ENCODE peak calls at places on chromosomes 1 and 21, in eight cellular contexts. One of them, this sample, is unnamed.

GRCh38 chr1:202505356-202505755 is 156.9 kb downstream of the PPP1R12B start:
- DNase-seq in heart left ventricle: no peak
- DNase-seq in IMR-90: peak; percentile 85
- DNase-seq in right lobe of liver: no peak
- DNase-seq in body of pancreas: no peak
- DNase-seq in upper lobe of right lung: no peak
- DNase-seq in endodermal cell: no peak
- DNase-seq in lung: no peak
- DNase-seq in this sample: no peak

GRCh38 chr1:40665335-40666171 is at the start of gene RIMS3:
- DNase-seq in heart left ventricle: peak; percentile 80
- DNase-seq in IMR-90: peak; percentile 8
- DNase-seq in right lobe of liver: peak; percentile 89
- DNase-seq in body of pancreas: peak; percentile 79
- DNase-seq in upper lobe of right lung: peak; percentile 91
- DNase-seq in endodermal cell: peak; percentile 97
- DNase-seq in lung: peak; percentile 80
- DNase-seq in this sample: peak; percentile 93

GRCh38 chr21:29258626-29259335 is 39.9 kb upstream of the BACH1 start:
- DNase-seq in heart left ventricle: no peak
- DNase-seq in IMR-90: peak; percentile 89
- DNase-seq in right lobe of liver: no peak
- DNase-seq in body of pancreas: peak; percentile 17
- DNase-seq in upper lobe of right lung: no peak
- DNase-seq in endodermal cell: no peak
- DNase-seq in lung: no peak
- DNase-seq in this sample: no peak

GRCh38 chr21:45545691-45546531 is 3.7 kb upstream of the SLC19A1 start:
- DNase-seq in heart left ventricle: peak; percentile 13
- DNase-seq in IMR-90: no peak
- DNase-seq in right lobe of liver: no peak
- DNase-seq in body of pancreas: no peak
- DNase-seq in upper lobe of right lung: peak; percentile 57
- DNase-seq in endodermal cell: peak; percentile 33
- DNase-seq in lung: no peak
- DNase-seq in this sample: peak; percentile 71

GRCh38 chr1:94676686-94677085 is 135.1 kb upstream of the F3 start:
- DNase-seq in heart left ventricle: no peak
- DNase-seq in IMR-90: no peak
- DNase-seq in right lobe of liver: no peak
- DNase-seq in body of pancreas: peak; percentile 44
- DNase-seq in upper lobe of right lung: no peak
- DNase-seq in endodermal cell: peak; percentile 29
- DNase-seq in lung: no peak
- DNase-seq in this sample: no peak

GRCh38 chr1:115123116-115123515 is 33.8 kb upstream of the TSPAN2 start:
- DNase-seq in heart left ventricle: no peak
- DNase-seq in IMR-90: peak; percentile 51
- DNase-seq in right lobe of liver: no peak
- DNase-seq in body of pancreas: no peak
- DNase-seq in upper lobe of right lung: no peak
- DNase-seq in endodermal cell: no peak
- DNase-seq in lung: no peak
- DNase-seq in this sample: no peak

GRCh38 chr1:245516178-245516829 is 361.5 kb downstream of the KIF26B start:
- DNase-seq in heart left ventricle: no peak
- DNase-seq in IMR-90: peak; percentile 67
- DNase-seq in right lobe of liver: no peak
- DNase-seq in body of pancreas: no peak
- DNase-seq in upper lobe of right lung: no peak
- DNase-seq in endodermal cell: no peak
- DNase-seq in lung: no peak
- DNase-seq in this sample: no peak

GRCh38 chr1:50423670-50424000 is 392 bp upstream of the DMRTA2 start:
- DNase-seq in heart left ventricle: no peak
- DNase-seq in IMR-90: no peak
- DNase-seq in right lobe of liver: no peak
- DNase-seq in body of pancreas: no peak
- DNase-seq in upper lobe of right lung: no peak
- DNase-seq in endodermal cell: no peak
- DNase-seq in lung: no peak
- DNase-seq in this sample: no peak

GRCh38 chr1:152752225-152752624 is 5.6 kb upstream of the KPRP start:
- DNase-seq in heart left ventricle: no peak
- DNase-seq in IMR-90: peak; percentile 70
- DNase-seq in right lobe of liver: no peak
- DNase-seq in body of pancreas: no peak
- DNase-seq in upper lobe of right lung: no peak
- DNase-seq in endodermal cell: no peak
- DNase-seq in lung: no peak
- DNase-seq in this sample: no peak

GRCh38 chr1:244801246-244801645 is 34.2 kb upstream of the COX20 start:
- DNase-seq in heart left ventricle: no peak
- DNase-seq in IMR-90: peak; percentile 13
- DNase-seq in right lobe of liver: no peak
- DNase-seq in body of pancreas: peak; percentile 36
- DNase-seq in upper lobe of right lung: no peak
- DNase-seq in endodermal cell: peak; percentile 59
- DNase-seq in lung: peak; percentile 29
- DNase-seq in this sample: no peak

GRCh38 chr1:66927528-66927927 is 2.7 kb downstream of the MIER1 start:
- DNase-seq in heart left ventricle: no peak
- DNase-seq in IMR-90: no peak
- DNase-seq in right lobe of liver: no peak
- DNase-seq in body of pancreas: no peak
- DNase-seq in upper lobe of right lung: no peak
- DNase-seq in endodermal cell: no peak
- DNase-seq in lung: no peak
- DNase-seq in this sample: no peak

GRCh38 chr1:154943649-154944421 is 7.3 kb upstream of the PMVK start:
- DNase-seq in heart left ventricle: no peak
- DNase-seq in IMR-90: peak; percentile 12
- DNase-seq in right lobe of liver: no peak
- DNase-seq in body of pancreas: no peak
- DNase-seq in upper lobe of right lung: no peak
- DNase-seq in endodermal cell: peak; percentile 84
- DNase-seq in lung: no peak
- DNase-seq in this sample: no peak

GRCh38 chr1:172893146-172893841 is 157.4 kb downstream of the TNFSF18 start:
- DNase-seq in heart left ventricle: peak; percentile 42
- DNase-seq in IMR-90: no peak
- DNase-seq in right lobe of liver: no peak
- DNase-seq in body of pancreas: no peak
- DNase-seq in upper lobe of right lung: no peak
- DNase-seq in endodermal cell: no peak
- DNase-seq in lung: no peak
- DNase-seq in this sample: peak; percentile 43

GRCh38 chr21:30434033-30434631 is 4.1 kb downstream of the KRTAP13-4 start:
- DNase-seq in heart left ventricle: no peak
- DNase-seq in IMR-90: no peak
- DNase-seq in right lobe of liver: no peak
- DNase-seq in body of pancreas: peak; percentile 32
- DNase-seq in upper lobe of right lung: no peak
- DNase-seq in endodermal cell: peak; percentile 88
- DNase-seq in lung: no peak
- DNase-seq in this sample: no peak

GRCh38 chr1:113247355-113247754 is 143.0 kb upstream of the MAGI3 start:
- DNase-seq in heart left ventricle: no peak
- DNase-seq in IMR-90: no peak
- DNase-seq in right lobe of liver: no peak
- DNase-seq in body of pancreas: peak; percentile 72
- DNase-seq in upper lobe of right lung: no peak
- DNase-seq in endodermal cell: no peak
- DNase-seq in lung: no peak
- DNase-seq in this sample: no peak

GRCh38 chr1:203628185-203628996 is 1.8 kb downstream of the ATP2B4 start:
- DNase-seq in heart left ventricle: no peak
- DNase-seq in IMR-90: peak; percentile 56
- DNase-seq in right lobe of liver: peak; percentile 63
- DNase-seq in body of pancreas: peak; percentile 34
- DNase-seq in upper lobe of right lung: peak; percentile 81
- DNase-seq in endodermal cell: peak; percentile 96
- DNase-seq in lung: peak; percentile 58
- DNase-seq in this sample: peak; percentile 83

GRCh38 chr1:50969611-50970507 is at the start of gene CDKN2C:
- DNase-seq in heart left ventricle: peak; percentile 80
- DNase-seq in IMR-90: peak; percentile 86
- DNase-seq in right lobe of liver: peak; percentile 86
- DNase-seq in body of pancreas: peak; percentile 69
- DNase-seq in upper lobe of right lung: peak; percentile 76
- DNase-seq in endodermal cell: peak; percentile 83
- DNase-seq in lung: peak; percentile 65
- DNase-seq in this sample: peak; percentile 82

GRCh38 chr1:68495968-68496679 is 758 bp downstream of the DEPDC1 start:
- DNase-seq in heart left ventricle: no peak
- DNase-seq in IMR-90: no peak
- DNase-seq in right lobe of liver: no peak
- DNase-seq in body of pancreas: no peak
- DNase-seq in upper lobe of right lung: no peak
- DNase-seq in endodermal cell: no peak
- DNase-seq in lung: no peak
- DNase-seq in this sample: no peak

GRCh38 chr1:15122331-15122730 is 31.2 kb upstream of the TMEM51 start:
- DNase-seq in heart left ventricle: no peak
- DNase-seq in IMR-90: no peak
- DNase-seq in right lobe of liver: no peak
- DNase-seq in body of pancreas: no peak
- DNase-seq in upper lobe of right lung: no peak
- DNase-seq in endodermal cell: no peak
- DNase-seq in lung: no peak
- DNase-seq in this sample: no peak

GRCh38 chr1:208600456-208600855 is 356.3 kb upstream of the PLXNA2 start:
- DNase-seq in heart left ventricle: no peak
- DNase-seq in IMR-90: no peak
- DNase-seq in right lobe of liver: no peak
- DNase-seq in body of pancreas: no peak
- DNase-seq in upper lobe of right lung: no peak
- DNase-seq in endodermal cell: peak; percentile 65
- DNase-seq in lung: no peak
- DNase-seq in this sample: no peak

GRCh38 chr1:48498096-48498791 is 26.2 kb upstream of the SPATA6 start:
- DNase-seq in heart left ventricle: peak; percentile 81
- DNase-seq in IMR-90: peak; percentile 70
- DNase-seq in right lobe of liver: peak; percentile 81
- DNase-seq in body of pancreas: peak; percentile 81
- DNase-seq in upper lobe of right lung: peak; percentile 88
- DNase-seq in endodermal cell: peak; percentile 97
- DNase-seq in lung: peak; percentile 79
- DNase-seq in this sample: peak; percentile 87

GRCh38 chr1:165907256-165907857 is 79.9 kb downstream of the UCK2 start:
- DNase-seq in heart left ventricle: no peak
- DNase-seq in IMR-90: peak; percentile 80
- DNase-seq in right lobe of liver: no peak
- DNase-seq in body of pancreas: no peak
- DNase-seq in upper lobe of right lung: no peak
- DNase-seq in endodermal cell: peak; percentile 55
- DNase-seq in lung: no peak
- DNase-seq in this sample: no peak

GRCh38 chr1:214943054-214943453 is 139.5 kb upstream of the KCNK2 start:
- DNase-seq in heart left ventricle: no peak
- DNase-seq in IMR-90: no peak
- DNase-seq in right lobe of liver: no peak
- DNase-seq in body of pancreas: no peak
- DNase-seq in upper lobe of right lung: no peak
- DNase-seq in endodermal cell: no peak
- DNase-seq in lung: no peak
- DNase-seq in this sample: no peak

GRCh38 chr1:111517464-111518225 is 14.2 kb upstream of the ADORA3 start:
- DNase-seq in heart left ventricle: no peak
- DNase-seq in IMR-90: no peak
- DNase-seq in right lobe of liver: no peak
- DNase-seq in body of pancreas: no peak
- DNase-seq in upper lobe of right lung: no peak
- DNase-seq in endodermal cell: no peak
- DNase-seq in lung: no peak
- DNase-seq in this sample: no peak

GRCh38 chr1:111516008-111516535 is 12.6 kb upstream of the ADORA3 start:
- DNase-seq in heart left ventricle: peak; percentile 78
- DNase-seq in IMR-90: peak; percentile 82
- DNase-seq in right lobe of liver: peak; percentile 55
- DNase-seq in body of pancreas: peak; percentile 31
- DNase-seq in upper lobe of right lung: peak; percentile 68
- DNase-seq in endodermal cell: peak; percentile 79
- DNase-seq in lung: peak; percentile 49
- DNase-seq in this sample: no peak

GRCh38 chr1:111512132-111512874 is 8.9 kb upstream of the ADORA3 start:
- DNase-seq in heart left ventricle: no peak
- DNase-seq in IMR-90: no peak
- DNase-seq in right lobe of liver: no peak
- DNase-seq in body of pancreas: no peak
- DNase-seq in upper lobe of right lung: peak; percentile 66
- DNase-seq in endodermal cell: no peak
- DNase-seq in lung: no peak
- DNase-seq in this sample: no peak

GRCh38 chr1:111513410-111514020 is 10.1 kb upstream of the ADORA3 start:
- DNase-seq in heart left ventricle: peak; percentile 32
- DNase-seq in IMR-90: no peak
- DNase-seq in right lobe of liver: no peak
- DNase-seq in body of pancreas: no peak
- DNase-seq in upper lobe of right lung: no peak
- DNase-seq in endodermal cell: no peak
- DNase-seq in lung: no peak
- DNase-seq in this sample: peak; percentile 56

GRCh38 chr1:111515291-111516007 is 12.0 kb upstream of the ADORA3 start:
- DNase-seq in heart left ventricle: peak; percentile 84
- DNase-seq in IMR-90: peak; percentile 54
- DNase-seq in right lobe of liver: peak; percentile 75
- DNase-seq in body of pancreas: peak; percentile 35
- DNase-seq in upper lobe of right lung: peak; percentile 79
- DNase-seq in endodermal cell: no peak
- DNase-seq in lung: no peak
- DNase-seq in this sample: peak; percentile 89
- H3K4me3 ChIP-seq in heart left ventricle: peak overlapping the region; percentile 47
- H3K4me3 ChIP-seq in IMR-90: peak overlapping the region; percentile 18
- H3K4me3 ChIP-seq in right lobe of liver: peak overlapping the region; percentile 36
- H3K4me3 ChIP-seq in body of pancreas: no peak overlapping the region
- H3K4me3 ChIP-seq in upper lobe of right lung: peak overlapping the region; percentile 39
- H3K4me3 ChIP-seq in endodermal cell: no peak overlapping the region
- H3K4me3 ChIP-seq in lung: no peak overlapping the region
- H3K4me3 ChIP-seq in this sample: peak overlapping the region; percentile 59

GRCh38 chr1:167648978-167649752 is 19.1 kb downstream of the RCSD1 start:
- DNase-seq in heart left ventricle: peak; percentile 66
- DNase-seq in IMR-90: no peak
- DNase-seq in right lobe of liver: no peak
- DNase-seq in body of pancreas: no peak
- DNase-seq in upper lobe of right lung: no peak
- DNase-seq in endodermal cell: peak; percentile 42
- DNase-seq in lung: peak; percentile 70
- DNase-seq in this sample: no peak
- H3K4me1 ChIP-seq in heart left ventricle: peaks cover 87% of the 10 kb centered on the region
- H3K4me1 ChIP-seq in IMR-90: no peaks in the 10 kb centered on the region
- H3K4me1 ChIP-seq in right lobe of liver: no peaks in the 10 kb centered on the region
- H3K4me1 ChIP-seq in body of pancreas: no peaks in the 10 kb centered on the region
- H3K4me1 ChIP-seq in upper lobe of right lung: peaks cover 36% of the 10 kb centered on the region
- H3K4me1 ChIP-seq in endodermal cell: no peaks in the 10 kb centered on the region
- H3K4me1 ChIP-seq in lung: peaks cover 25% of the 10 kb centered on the region
- H3K4me1 ChIP-seq in this sample: peaks cover 3% of the 10 kb centered on the region

GRCh38 chr1:110339427-110340206 is 440 bp downstream of the RBM15 start:
- DNase-seq in heart left ventricle: peak; percentile 64
- DNase-seq in IMR-90: peak; percentile 54
- DNase-seq in right lobe of liver: peak; percentile 72
- DNase-seq in body of pancreas: no peak
- DNase-seq in upper lobe of right lung: peak; percentile 81
- DNase-seq in endodermal cell: peak; percentile 86
- DNase-seq in lung: peak; percentile 56
- DNase-seq in this sample: peak; percentile 93
- TF ChIP-seq CTCF in heart left ventricle: peak; percentile 17
- TF ChIP-seq CTCF in IMR-90: peak; percentile 41
- TF ChIP-seq CTCF in right lobe of liver: peak; percentile 56
- TF ChIP-seq CTCF in body of pancreas: peak; percentile 88
- TF ChIP-seq CTCF in upper lobe of right lung: peak; percentile 29
- TF ChIP-seq CTCF in endodermal cell: peak; percentile 67
- TF ChIP-seq CTCF in lung: no peak
- TF ChIP-seq CTCF in this sample: peak; percentile 15

GRCh38 chr1:93442276-93442675 is 5.6 kb upstream of the FNBP1L start:
- DNase-seq in heart left ventricle: no peak
- DNase-seq in IMR-90: no peak
- DNase-seq in right lobe of liver: no peak
- DNase-seq in body of pancreas: peak; percentile 48
- DNase-seq in upper lobe of right lung: no peak
- DNase-seq in endodermal cell: peak; percentile 53
- DNase-seq in lung: peak; percentile 54
- DNase-seq in this sample: no peak
- H3K4me3 ChIP-seq in heart left ventricle: no peak overlapping the region
- H3K4me3 ChIP-seq in IMR-90: no peak overlapping the region
- H3K4me3 ChIP-seq in right lobe of liver: no peak overlapping the region
- H3K4me3 ChIP-seq in body of pancreas: no peak overlapping the region
- H3K4me3 ChIP-seq in upper lobe of right lung: no peak overlapping the region
- H3K4me3 ChIP-seq in endodermal cell: no peak overlapping the region
- H3K4me3 ChIP-seq in lung: no peak overlapping the region
- H3K4me3 ChIP-seq in this sample: no peak overlapping the region